ENCODE peak calls at places on chromosome 1, in six cellular contexts. S is GM12891, M is prostate gland, W is endothelial cell of umbilical vein, P is esophagus muscularis mucosa, X is A549. B is an unnamed sample.

GRCh38 chr1:28163496-28164120 is 12.9 kb downstream of the PTAFR start:
- DNase-seq in X (no peak), P (no peak), M (no peak), S (no peak), W (no peak), B (no peak)

GRCh38 chr1:18234790-18235242 is 127.2 kb downstream of the IGSF21 start:
- DNase-seq in P (no peak), W (no peak), M (peak), X (peak), S (peak), B (no peak)

GRCh38 chr1:158007949-158008386 is 14.5 kb downstream of the KIRREL1 start:
- DNase-seq in X (no peak), P (no peak), S (no peak), W (peak), M (no peak), B (no peak)

GRCh38 chr1:84174051-84174556 is 30.0 kb downstream of the PRKACB start:
- DNase-seq in S (no peak), P (no peak), M (no peak), X (peak), W (peak), B (no peak)

GRCh38 chr1:193537266-193538003 is 351.0 kb upstream of the B3GALT2 start:
- DNase-seq in M (no peak), S (peak), P (no peak), X (no peak), W (no peak), B (no peak)

GRCh38 chr1:168709896-168710305 is 19.1 kb downstream of the DPT start:
- DNase-seq in P (no peak), M (no peak), S (no peak), X (peak), W (no peak), B (no peak)

GRCh38 chr1:205451202-205451601 is 4.6 kb downstream of the BLACAT1 start:
- DNase-seq in X (no peak), M (no peak), W (no peak), S (no peak), P (no peak), B (no peak)

GRCh38 chr1:183318433-183318832 is 99.7 kb downstream of the NMNAT2 start:
- DNase-seq in P (peak), X (peak), W (peak), M (peak), S (no peak), B (no peak)

GRCh38 chr1:108502624-108503023 is 52.5 kb downstream of the NBPF6 start:
- DNase-seq in S (no peak), W (no peak), X (no peak), P (no peak), M (no peak), B (no peak)

GRCh38 chr1:199311478-199312242 is 672.8 kb downstream of the PTPRC start:
- DNase-seq in M (no peak), X (no peak), W (no peak), P (no peak), S (no peak), B (no peak)

GRCh38 chr1:64124751-64125445 is 78.5 kb upstream of the UBE2U start:
- DNase-seq in M (no peak), P (no peak), X (no peak), S (no peak), W (no peak), B (no peak)

GRCh38 chr1:20168547-20169491 is 17.1 kb upstream of the UBXN10 start:
- DNase-seq in S (no peak), W (no peak), X (no peak), M (no peak), P (no peak), B (no peak)

GRCh38 chr1:201228011-201228983 is 37.7 kb downstream of the IGFN1 start:
- DNase-seq in W (no peak), S (no peak), M (no peak), P (peak), X (no peak), B (no peak)

GRCh38 chr1:170285027-170285426 is 139.3 kb downstream of the NTMT2 start:
- DNase-seq in S (no peak), M (no peak), X (no peak), P (no peak), W (no peak), B (no peak)

GRCh38 chr1:80218112-80218511 is 1211.6 kb upstream of the ADGRL4 start:
- DNase-seq in W (peak), X (peak), S (no peak), P (no peak), M (no peak), B (no peak)

GRCh38 chr1:20194224-20194623 is 7.9 kb upstream of the PLA2G2C start:
- DNase-seq in X (no peak), M (no peak), W (no peak), S (no peak), P (no peak), B (no peak)

GRCh38 chr1:156645058-156645457 is 3.1 kb downstream of the BCAN start:
- DNase-seq in S (no peak), P (no peak), X (no peak), M (no peak), W (no peak), B (no peak)

GRCh38 chr1:200916681-200917080 is 22.0 kb downstream of the INAVA start:
- DNase-seq in P (no peak), W (no peak), X (no peak), S (no peak), M (no peak), B (no peak)

GRCh38 chr1:116290085-116290670 is 82.9 kb upstream of the ATP1A1 start:
- DNase-seq in M (peak), S (no peak), X (no peak), P (peak), W (no peak), B (no peak)

GRCh38 chr1:172533511-172534116 is 664 bp downstream of the SUCO start:
- DNase-seq in P (peak), S (no peak), W (peak), M (peak), X (peak), B (peak)

GRCh38 chr1:68213843-68214242 is 18.5 kb downstream of the WLS start:
- DNase-seq in S (no peak), P (peak), M (peak), X (no peak), W (peak), B (no peak)

GRCh38 chr1:67146101-67146500 is 11.3 kb upstream of the C1orf141 start:
- DNase-seq in W (no peak), S (no peak), P (no peak), X (no peak), M (no peak), B (no peak)

GRCh38 chr1:25065246-25066238 is 135.5 kb upstream of the RUNX3 start:
- DNase-seq in S (no peak), P (no peak), W (no peak), X (no peak), M (no peak), B (no peak)

GRCh38 chr1:91763252-91763651 is 122.7 kb downstream of the TGFBR3 start:
- DNase-seq in S (no peak), M (no peak), X (no peak), W (no peak), P (no peak), B (no peak)

GRCh38 chr1:109090415-109091195 is at the start of gene TMEM167B:
- DNase-seq in X (peak), M (peak), S (peak), P (peak), W (peak), B (peak)

GRCh38 chr1:214833357-214833756 is 230.4 kb downstream of the CENPF start:
- DNase-seq in W (no peak), X (peak), P (no peak), M (no peak), S (no peak), B (no peak)

GRCh38 chr1:21435646-21436487 is 4.1 kb upstream of the NBPF3 start:
- DNase-seq in X (no peak), M (no peak), W (no peak), P (no peak), S (no peak), B (no peak)

GRCh38 chr1:35215346-35215745 is 22.4 kb upstream of the SFPQ start:
- DNase-seq in P (no peak), M (no peak), X (no peak), W (no peak), S (no peak), B (no peak)

GRCh38 chr1:83905315-83905907 is 93.5 kb downstream of the TTLL7 start:
- DNase-seq in W (peak), P (no peak), S (peak), X (no peak), M (no peak), B (no peak)

GRCh38 chr1:160325252-160325651 is 17.8 kb downstream of the COPA start:
- DNase-seq in P (no peak), M (no peak), X (no peak), W (no peak), S (no peak), B (no peak)

GRCh38 chr1:153220606-153221303 is 3.4 kb downstream of the PRR9 start:
- DNase-seq in W (no peak), X (no peak), P (no peak), S (no peak), M (no peak), B (no peak)

GRCh38 chr1:198577444-198577843 is 37.0 kb upstream of the ATP6V1G3 start:
- DNase-seq in X (no peak), W (no peak), S (no peak), M (no peak), P (no peak), B (no peak)

GRCh38 chr1:31753623-31754349 is 10.4 kb downstream of the ADGRB2 start:
- DNase-seq in M (no peak), S (no peak), X (no peak), W (no peak), P (no peak), B (no peak)

GRCh38 chr1:85274969-85275453 is 1.4 kb downstream of the BCL10 start:
- DNase-seq in P (no peak), M (no peak), S (no peak), W (peak), X (peak), B (no peak)

GRCh38 chr1:201594575-201595245 is 55.8 kb downstream of the NAV1 start:
- DNase-seq in W (no peak), S (no peak), P (no peak), X (no peak), M (no peak), B (no peak)

GRCh38 chr1:60066001-60066400 is 7.6 kb downstream of the C1orf87 start:
- DNase-seq in X (no peak), W (no peak), S (no peak), P (no peak), M (no peak), B (no peak)

GRCh38 chr1:42658880-42659337 is 686 bp downstream of the PPIH start:
- DNase-seq in W (peak), P (no peak), X (no peak), M (no peak), S (no peak), B (no peak)

GRCh38 chr1:42660907-42661500 is 2.8 kb downstream of the PPIH start:
- DNase-seq in M (no peak), P (no peak), X (no peak), W (no peak), S (peak), B (no peak)

DNA sequence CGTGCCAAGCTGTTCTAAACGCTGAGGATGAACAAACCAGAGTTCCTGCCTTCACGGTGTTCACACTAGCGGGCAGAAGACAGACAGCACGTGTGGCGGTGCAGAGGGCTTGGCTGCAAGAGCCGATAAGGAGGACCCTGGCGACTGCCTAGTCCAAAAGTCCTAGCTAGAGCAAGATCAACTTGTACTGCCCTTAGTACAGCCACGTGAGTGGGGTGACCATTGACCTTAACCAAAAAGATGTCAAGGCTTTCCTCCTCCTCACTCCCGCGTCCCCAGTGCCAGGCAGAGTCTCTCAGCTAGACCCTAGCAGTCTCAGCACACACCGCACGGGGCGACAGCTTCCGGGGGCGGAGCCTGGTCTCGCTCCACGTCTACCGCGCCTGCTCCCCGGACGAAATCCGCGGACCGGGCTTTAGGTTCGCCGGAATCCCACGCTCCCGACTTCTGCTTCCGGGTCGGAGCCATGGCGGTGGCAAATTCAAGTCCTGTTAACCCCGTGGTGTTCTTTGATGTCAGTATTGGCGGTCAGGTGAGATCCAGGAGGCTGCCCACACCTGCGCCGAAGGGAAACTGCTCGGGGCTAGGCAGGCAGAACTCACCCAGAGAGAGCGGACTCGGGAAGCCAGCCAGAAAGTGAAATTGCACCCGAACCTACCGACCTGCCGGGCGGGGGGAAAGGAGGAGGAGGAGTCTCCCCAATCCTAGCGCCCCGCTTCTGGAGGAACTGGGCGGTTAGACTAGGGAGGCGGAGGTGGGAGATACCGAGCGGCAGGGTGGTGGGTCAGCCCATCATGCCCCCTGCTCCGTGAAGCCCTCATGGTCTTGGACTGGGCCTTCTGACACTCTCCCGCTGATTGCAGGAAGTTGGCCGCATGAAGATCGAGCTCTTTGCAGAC is at the start of gene PPIH:
- DNase-seq in M (peak), P (peak), X (peak), W (peak), S (peak), B (peak)
- TF ChIP-seq POLR2A in M (peak), P (no peak), X (peak), W (peak), S (peak), B (no peak)

GRCh38 chr1:12618661-12619395 is 818 bp upstream of the DHRS3 start:
- DNase-seq in M (peak), P (peak), X (peak), S (no peak), W (peak), B (no peak)
- TF ChIP-seq POLR2A in M (peak), P (peak), X (peak), S (no peak), W (no peak), B (no peak)

DNA sequence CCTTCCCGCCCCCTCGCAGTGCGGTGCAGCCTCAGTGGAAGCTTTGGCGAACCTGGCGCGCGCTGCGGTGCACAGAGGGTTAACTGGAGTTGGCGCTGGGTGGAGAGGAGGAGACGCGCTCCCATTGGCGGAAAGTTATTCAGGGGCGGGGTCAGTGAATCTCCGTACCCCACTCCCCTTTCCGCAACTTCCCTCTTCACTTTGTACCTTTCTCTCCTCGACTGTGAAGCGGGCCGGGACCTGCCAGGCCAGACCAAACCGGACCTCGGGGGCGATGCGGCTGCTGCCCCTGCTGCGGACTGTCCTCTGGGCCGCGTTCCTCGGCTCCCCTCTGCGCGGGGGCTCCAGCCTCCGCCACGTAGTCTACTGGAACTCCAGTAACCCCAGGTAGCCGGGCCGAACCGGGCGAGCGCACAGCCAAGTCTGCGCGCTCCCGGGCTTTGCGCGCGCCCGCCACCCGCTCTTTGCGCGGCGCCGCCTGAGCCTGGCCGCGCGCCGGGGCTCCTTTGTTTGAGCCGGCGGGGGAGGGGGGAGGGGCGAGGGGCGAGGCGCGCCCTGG is at the start of gene EFNA4:
- DNase-seq in S (peak), X (peak), W (peak), M (peak), P (peak), B (peak)
- TF ChIP-seq POLR2A in S (peak), X (peak), W (peak), M (peak), P (no peak), B (peak)

DNA sequence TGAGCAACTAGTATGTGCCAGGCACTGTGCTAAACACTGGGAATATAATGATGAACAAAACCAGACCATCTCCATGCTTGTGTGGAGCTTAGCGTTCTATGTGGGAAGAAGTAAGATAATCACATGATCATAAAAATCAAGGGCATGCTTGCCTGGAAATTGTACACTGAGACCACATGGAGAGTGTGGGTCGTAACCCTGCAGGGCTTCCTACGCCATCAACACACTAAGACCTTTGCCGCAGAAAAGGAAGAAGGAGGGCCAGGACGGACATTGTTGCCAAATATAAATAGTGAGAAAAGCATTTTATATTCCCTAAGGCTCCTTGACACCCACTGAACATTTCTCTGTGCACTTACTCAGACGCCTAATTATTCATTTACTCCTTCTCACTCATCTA is 388.1 kb upstream of the VAMP3 start:
- DNase-seq in M (no peak), W (no peak), X (no peak), S (no peak), P (peak), B (no peak)
- TF ChIP-seq POLR2A in M (no peak), W (no peak), X (no peak), S (no peak), P (no peak), B (no peak)